ENCODE peak calls at places on chromosomes 16 and 17, in four cellular contexts. N is heart left ventricle, R is ovary, O is body of pancreas. G is an unnamed sample. For H3K27me3, the result is how much of the 10 kb centered on the place peaks cover.

GRCh38 chr17:74485841-74486240 is 19.4 kb downstream of the CD300A start:
- DNase-seq in O (no peak), N (no peak), R (no peak), G (no peak)

GRCh38 chr17:48427598-48427997 is 2.4 kb downstream of the SKAP1 start:
- DNase-seq in O (no peak), N (no peak), R (no peak), G (no peak)

GRCh38 chr16:670485-671352 is 2.8 kb downstream of the RHOT2 start:
- DNase-seq in O (no peak), R (no peak), N (no peak), G (no peak)

GRCh38 chr16:84096447-84097005 is 20.2 kb downstream of the MBTPS1 start:
- DNase-seq in O (no peak), R (no peak), N (no peak), G (no peak)

GRCh38 chr17:82217530-82218204 is 5.0 kb upstream of the CCDC57 start:
- DNase-seq in N (peak), R (no peak), O (no peak), G (peak)

GRCh38 chr17:42247734-42248133 is 28.5 kb downstream of the STAT5B start:
- DNase-seq in N (no peak), R (peak), O (no peak), G (no peak)

GRCh38 chr16:21646091-21646490 is 6.3 kb downstream of the IGSF6 start:
- DNase-seq in N (no peak), R (no peak), O (no peak), G (no peak)

GRCh38 chr17:74042744-74043486 is 160.6 kb upstream of the RPL38 start:
- DNase-seq in R (no peak), N (no peak), O (no peak), G (no peak)

GRCh38 chr16:813204-813915 is 12.8 kb upstream of the GNG13 start:
- DNase-seq in N (no peak), O (no peak), R (no peak), G (no peak)

GRCh38 chr17:73249700-73250099 is 12.0 kb downstream of the CPSF4L start:
- DNase-seq in R (no peak), N (no peak), O (no peak), G (no peak)

GRCh38 chr17:79920751-79921410 is 81.6 kb upstream of the CBX4 start:
- DNase-seq in R (no peak), N (peak), O (no peak), G (no peak)

GRCh38 chr17:71176928-71177443 is 943.8 kb upstream of the SOX9 start:
- DNase-seq in R (no peak), N (no peak), O (no peak), G (no peak)

GRCh38 chr17:61457226-61457983 is 5.2 kb downstream of the TBX4 start:
- DNase-seq in O (no peak), R (no peak), N (peak), G (no peak)

GRCh38 chr16:50025544-50025931 is 513 bp downstream of the CNEP1R1 start:
- DNase-seq in N (no peak), R (peak), O (peak), G (no peak)

GRCh38 chr17:33506889-33507650 is 214.0 kb upstream of the ASIC2 start:
- DNase-seq in R (no peak), N (no peak), O (no peak), G (no peak)

GRCh38 chr17:82296511-82297279 is 20.7 kb downstream of the CD7 start:
- DNase-seq in N (no peak), R (no peak), O (no peak), G (no peak)

GRCh38 chr16:10981697-10982216 is 37.4 kb downstream of the CLEC16A start:
- DNase-seq in R (no peak), O (no peak), N (no peak), G (no peak)

GRCh38 chr16:14325921-14326401 is 254.8 kb downstream of the MRTFB start:
- DNase-seq in N (no peak), O (no peak), R (peak), G (no peak)

GRCh38 chr16:21324267-21324666 is 46.2 kb upstream of the CRYM start:
- DNase-seq in O (no peak), R (no peak), N (no peak), G (no peak)

GRCh38 chr16:15539197-15539596 is 103.8 kb downstream of the MARF1 start:
- DNase-seq in N (no peak), R (no peak), O (no peak), G (no peak)

GRCh38 chr16:12097523-12098428 is 121.2 kb downstream of the SNX29 start:
- DNase-seq in R (peak), O (no peak), N (no peak), G (peak)

GRCh38 chr17:82548681-82549303 is 29.3 kb downstream of the FOXK2 start:
- DNase-seq in N (peak), O (no peak), R (no peak), G (no peak)

GRCh38 chr17:42844271-42844670 is at the start of gene AOC2:
- DNase-seq in N (no peak), O (no peak), R (no peak), G (no peak)

GRCh38 chr17:35021520-35022380 is 41.4 kb downstream of the LIG3 start:
- DNase-seq in O (no peak), N (no peak), R (no peak), G (no peak)

GRCh38 chr17:34739386-34739785 is 160.0 kb downstream of the TMEM132E start:
- DNase-seq in N (no peak), R (no peak), O (no peak), G (no peak)

GRCh38 chr17:62140376-62140775 is 75.3 kb upstream of the MED13 start:
- DNase-seq in R (no peak), N (no peak), O (no peak), G (no peak)

GRCh38 chr17:14297161-14297851 is 3.6 kb upstream of the HS3ST3B1 start:
- DNase-seq in O (peak), N (peak), R (no peak), G (peak)

GRCh38 chr17:42519546-42520444 is 16.2 kb upstream of the NAGLU start:
- DNase-seq in O (peak), R (peak), N (peak), G (peak)

GRCh38 chr17:6297960-6298359 is 137.0 kb downstream of the AIPL1 start:
- DNase-seq in O (no peak), R (no peak), N (no peak), G (no peak)

GRCh38 chr16:67548265-67549126 is 13.8 kb upstream of the CTCF start:
- DNase-seq in O (no peak), N (no peak), R (no peak), G (peak)

GRCh38 chr16:4474192-4474961 is at the start of gene NMRAL1:
- DNase-seq in R (peak), N (peak), O (peak), G (peak)

GRCh38 chr16:2173366-2173765 is 17.8 kb downstream of the TRAF7 start:
- DNase-seq in O (no peak), R (no peak), N (no peak), G (no peak)

GRCh38 chr16:75099738-75100615 is 16.6 kb downstream of the LDHD start:
- DNase-seq in O (no peak), N (peak), R (no peak), G (peak)

GRCh38 chr17:79948918-79949645 is 86.6 kb downstream of the TBC1D16 start:
- DNase-seq in N (peak), O (peak), R (peak), G (peak)

GRCh38 chr17:28538296-28538895 is 14.0 kb downstream of the UNC119 start:
- DNase-seq in O (no peak), R (no peak), N (peak), G (no peak)

GRCh38 chr16:27739606-27740357 is 189.8 kb downstream of the KATNIP start:
- DNase-seq in R (no peak), O (no peak), N (no peak), G (peak)

GRCh38 chr17:7280519-7281073 is 922 bp upstream of the SLC2A4 start:
- DNase-seq in O (peak), N (peak), R (peak), G (peak)

GRCh38 chr16:12801511-12802042 is 2.1 kb downstream of the CPPED1 start:
- DNase-seq in N (no peak), R (peak), O (no peak), G (no peak)

GRCh38 chr16:13223666-13224065 is 322.3 kb downstream of the SHISA9 start:
- DNase-seq in R (no peak), N (no peak), O (no peak), G (no peak)

DNA sequence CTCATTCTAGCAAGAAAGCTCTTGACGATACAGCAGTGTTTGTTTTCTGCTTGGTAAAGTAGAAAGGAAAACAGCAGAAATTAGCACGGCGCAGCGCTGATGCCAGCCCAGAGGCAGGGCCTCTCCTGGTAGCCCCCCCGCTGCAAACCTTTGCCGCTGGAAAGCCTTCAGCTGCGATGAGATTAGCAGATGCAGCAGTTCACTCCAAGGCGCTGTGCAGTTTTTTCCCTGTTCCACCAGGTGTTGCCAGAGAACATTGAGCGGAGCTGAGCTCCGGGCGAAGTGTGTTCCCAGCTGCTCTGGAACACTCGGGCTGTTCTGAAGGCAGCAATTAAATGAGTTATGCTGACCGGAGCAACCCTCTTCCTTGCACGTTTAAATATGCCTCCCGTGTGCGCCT is 72.5 kb downstream of the RBFOX1 start:
- DNase-seq in R (no peak), N (peak), O (peak), G (no peak)
- TF ChIP-seq CTCF in R (no peak), N (peak), O (peak), G (no peak)

DNA sequence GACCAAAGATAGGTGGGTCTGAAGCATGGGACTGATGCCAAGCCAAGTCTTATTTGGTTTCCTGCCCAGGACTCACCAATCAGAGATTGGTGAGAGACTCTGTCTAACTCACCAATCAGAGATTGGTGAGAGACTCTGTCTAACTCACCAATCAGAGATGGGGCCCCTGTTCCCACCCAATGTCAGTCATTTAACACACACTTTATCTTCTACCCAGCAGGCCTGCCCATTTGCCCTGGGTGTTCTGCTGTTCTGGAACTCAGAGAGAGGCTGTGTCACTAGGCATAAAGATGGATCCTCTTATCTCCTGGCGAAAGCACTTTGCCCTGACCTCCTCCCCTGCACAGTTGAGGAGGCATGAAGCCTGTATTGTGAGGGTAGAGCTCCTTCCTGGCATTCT is 5.4 kb upstream of the RHOT1 start:
- DNase-seq in N (no peak), O (no peak), R (no peak), G (no peak)
- TF ChIP-seq POLR2A in N (no peak), O (no peak), R (no peak), G (no peak)

GRCh38 chr16:89038221-89038721 is 55.4 kb upstream of the ACSF3 start:
- DNase-seq in O (no peak), R (no peak), N (peak), G (peak)
- H3K27me3 ChIP-seq in O (under half), R (under half), N (under half), G (under half)

DNA sequence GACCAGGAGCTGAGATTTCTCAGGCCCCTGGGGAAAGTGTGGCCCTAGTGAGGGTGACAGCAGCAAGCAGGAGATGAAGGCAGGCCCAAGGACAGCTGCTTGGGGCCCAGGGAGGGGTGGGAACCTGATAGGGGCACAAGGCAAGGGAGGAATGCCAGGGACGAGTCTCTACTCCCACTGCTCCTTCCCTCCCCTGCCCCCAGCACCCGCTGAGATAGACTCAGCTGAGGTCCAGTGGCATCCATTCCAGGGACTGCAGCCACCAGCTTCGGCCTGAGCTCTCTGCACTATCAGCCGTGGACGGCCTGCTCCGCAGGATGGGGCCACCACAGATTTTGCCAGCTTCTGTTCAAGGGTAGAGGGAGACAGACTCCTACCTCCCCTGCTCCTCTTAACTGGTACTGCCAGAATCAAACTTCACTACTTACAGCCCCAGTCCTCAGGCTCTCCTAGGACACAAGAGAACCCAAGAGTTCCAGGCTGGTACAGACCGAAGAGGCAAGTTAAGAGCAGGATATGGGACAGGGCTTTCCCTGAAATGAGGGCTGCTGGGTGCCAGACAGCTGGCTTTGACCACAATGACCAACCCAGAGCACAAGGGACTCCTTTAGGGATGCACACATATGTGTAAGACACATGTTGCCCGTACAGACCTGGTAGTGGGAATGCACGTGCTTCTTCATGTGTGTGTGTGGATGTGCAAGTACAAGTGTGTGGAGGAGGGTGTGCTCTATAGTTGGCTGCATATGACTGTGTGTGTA is 5.5 kb downstream of the CACNB1 start:
- DNase-seq in O (no peak), R (no peak), N (no peak), G (no peak)
- TF ChIP-seq CTCF in O (no peak), R (no peak), N (no peak), G (no peak)

GRCh38 chr17:78683031-78683961 is 98.8 kb downstream of the CYTH1 start:
- DNase-seq in N (no peak), R (no peak), O (no peak), G (no peak)
- TF ChIP-seq POLR2A in N (no peak), R (no peak), O (no peak), G (no peak)

DNA sequence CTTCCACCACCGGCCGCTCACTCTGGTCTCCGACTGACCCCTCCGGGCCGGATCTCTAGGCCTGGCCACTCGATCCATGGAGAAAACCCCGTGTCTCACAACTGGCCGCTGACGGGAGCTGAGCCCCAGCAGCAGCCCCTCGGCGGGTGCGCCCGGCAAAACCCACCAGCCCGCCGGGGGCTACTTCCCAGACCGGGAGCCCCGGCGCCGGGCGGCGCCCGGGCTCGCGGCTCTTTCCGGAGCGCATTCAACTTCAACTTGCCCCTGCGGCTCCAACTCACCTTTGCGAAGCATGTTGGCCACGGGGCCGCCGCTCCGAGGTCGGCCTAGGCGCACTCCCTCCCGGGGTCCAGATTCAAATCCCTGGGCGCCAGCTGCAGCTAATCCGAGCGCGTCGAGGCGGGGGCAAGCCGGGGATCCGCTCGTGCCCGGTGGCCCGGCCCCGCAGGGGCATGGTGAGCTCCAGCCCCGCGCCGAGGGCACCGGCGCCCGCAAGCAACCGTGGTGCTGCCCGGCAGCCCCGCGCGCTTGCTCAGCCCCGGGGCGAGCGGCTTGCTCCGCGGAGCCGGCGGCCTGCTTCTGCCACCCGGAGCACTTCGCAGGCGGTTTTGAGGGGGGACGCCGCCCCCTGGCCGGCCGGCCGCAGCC is 438 bp downstream of the RTN4RL1 start:
- DNase-seq in N (no peak), R (no peak), O (no peak), G (no peak)
- H3K27me3 ChIP-seq in N (under half), R (under half), O (under half), G (under half)

GRCh38 chr17:2365132-2365531 is 27.8 kb downstream of the SGSM2 start:
- DNase-seq in O (no peak), R (no peak), N (peak), G (no peak)

GRCh38 chr17:2369039-2369438 is 31.7 kb downstream of the SGSM2 start:
- DNase-seq in R (no peak), N (no peak), O (no peak), G (no peak)

GRCh38 chr17:2368383-2368782 is 31.1 kb downstream of the SGSM2 start:
- DNase-seq in R (no peak), O (no peak), N (no peak), G (no peak)

GRCh38 chr17:2364132-2365116 is 27.1 kb downstream of the SGSM2 start:
- DNase-seq in R (no peak), N (peak), O (no peak), G (no peak)

GRCh38 chr17:2366747-2367494 is 29.6 kb downstream of the SGSM2 start:
- DNase-seq in R (no peak), O (no peak), N (no peak), G (no peak)
- TF ChIP-seq CTCF in R (no peak), O (no peak), N (no peak), G (no peak)

DNA sequence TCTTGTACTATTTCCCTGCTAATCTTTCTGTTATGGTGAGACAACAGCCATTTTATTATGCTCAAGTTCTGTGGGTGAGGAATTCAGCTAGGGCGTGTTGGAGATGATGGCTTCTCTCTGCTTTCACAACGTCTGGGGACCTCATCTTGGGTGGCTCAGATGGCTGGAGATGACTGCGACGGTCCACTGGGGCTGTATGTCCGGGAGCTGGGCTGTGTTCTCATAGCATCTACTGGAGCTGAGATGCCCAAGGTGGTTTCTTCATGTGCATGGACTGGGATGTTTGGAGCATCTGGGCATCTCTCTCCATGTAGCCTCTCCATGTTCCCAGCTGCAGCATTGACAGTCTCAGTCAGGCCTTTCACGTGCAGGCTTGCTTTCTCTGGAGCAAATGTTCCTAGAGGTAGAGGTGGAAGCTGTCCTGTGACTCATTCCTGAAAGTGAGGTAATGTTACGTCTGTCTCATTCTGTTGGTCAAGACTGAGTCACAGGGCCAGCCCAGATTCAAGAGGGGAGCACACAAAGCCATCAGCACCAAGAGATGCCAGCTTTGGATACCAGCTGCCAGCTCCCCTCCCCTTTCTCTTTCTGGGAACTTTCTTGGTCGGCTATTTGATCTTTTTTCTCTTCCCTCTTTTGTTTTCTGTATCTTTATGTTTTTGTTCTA is 96.2 kb downstream of the RAP1GAP2 start:
- DNase-seq in N (no peak), R (no peak), O (peak), G (no peak)
- TF ChIP-seq POLR2A in N (no peak), R (no peak), O (peak), G (no peak)

GRCh38 chr17:75637143-75637538 is 3.9 kb downstream of the SMIM5 start:
- DNase-seq in R (peak), N (peak), O (no peak), G (no peak)
- H3K27me3 ChIP-seq in R (under half), N (under half), O (under half), G (under half)